ENCODE peak calls at places on chromosomes 3 and 15, in ten cellular contexts. One of them, this sample, is unnamed.

GRCh38 chr3:166223120-166223519 is 385.9 kb upstream of the BCHE start:
- DNase-seq in GM12865: no peak
- DNase-seq in IMR-90: no peak
- DNase-seq in heart left ventricle: no peak
- DNase-seq in GM23338: peak; percentile 4
- DNase-seq in upper lobe of left lung: no peak
- DNase-seq in cardiac muscle cell: no peak
- DNase-seq in upper lobe of right lung: no peak
- DNase-seq in fibroblast of the aortic adventitia: no peak
- DNase-seq in RWPE2: no peak
- DNase-seq in this sample: no peak

GRCh38 chr15:79290642-79291275 is 8.2 kb downstream of the ANKRD34C start:
- DNase-seq in GM12865: no peak
- DNase-seq in IMR-90: no peak
- DNase-seq in heart left ventricle: no peak
- DNase-seq in GM23338: no peak
- DNase-seq in upper lobe of left lung: no peak
- DNase-seq in cardiac muscle cell: no peak
- DNase-seq in upper lobe of right lung: no peak
- DNase-seq in fibroblast of the aortic adventitia: no peak
- DNase-seq in RWPE2: no peak
- DNase-seq in this sample: no peak

GRCh38 chr3:126570103-126570541 is 11.4 kb upstream of the C3orf22 start:
- DNase-seq in GM12865: no peak
- DNase-seq in IMR-90: no peak
- DNase-seq in heart left ventricle: no peak
- DNase-seq in GM23338: peak; percentile 22
- DNase-seq in upper lobe of left lung: no peak
- DNase-seq in cardiac muscle cell: no peak
- DNase-seq in upper lobe of right lung: no peak
- DNase-seq in fibroblast of the aortic adventitia: no peak
- DNase-seq in RWPE2: no peak
- DNase-seq in this sample: no peak

GRCh38 chr3:134846943-134847342 is 51.9 kb downstream of the EPHB1 start:
- DNase-seq in GM12865: no peak
- DNase-seq in IMR-90: peak; percentile 46
- DNase-seq in heart left ventricle: peak; percentile 27
- DNase-seq in GM23338: peak; percentile 8
- DNase-seq in upper lobe of left lung: no peak
- DNase-seq in cardiac muscle cell: peak; percentile 2
- DNase-seq in upper lobe of right lung: no peak
- DNase-seq in fibroblast of the aortic adventitia: peak; percentile 78
- DNase-seq in RWPE2: peak; percentile 81
- DNase-seq in this sample: peak; percentile 96

GRCh38 chr15:80367094-80367493 is 37.1 kb upstream of the ARNT2 start:
- DNase-seq in GM12865: peak; percentile 37
- DNase-seq in IMR-90: peak; percentile 7
- DNase-seq in heart left ventricle: no peak
- DNase-seq in GM23338: peak; percentile 90
- DNase-seq in upper lobe of left lung: no peak
- DNase-seq in cardiac muscle cell: peak; percentile 10
- DNase-seq in upper lobe of right lung: no peak
- DNase-seq in fibroblast of the aortic adventitia: peak; percentile 3
- DNase-seq in RWPE2: no peak
- DNase-seq in this sample: peak; percentile 30

GRCh38 chr3:85846940-85847339 is 888.2 kb downstream of the CADM2 start:
- DNase-seq in GM12865: no peak
- DNase-seq in IMR-90: no peak
- DNase-seq in heart left ventricle: no peak
- DNase-seq in GM23338: no peak
- DNase-seq in upper lobe of left lung: no peak
- DNase-seq in cardiac muscle cell: no peak
- DNase-seq in upper lobe of right lung: no peak
- DNase-seq in fibroblast of the aortic adventitia: no peak
- DNase-seq in RWPE2: no peak
- DNase-seq in this sample: no peak

GRCh38 chr15:40245666-40246065 is 6.8 kb downstream of the PAK6 start:
- DNase-seq in GM12865: no peak
- DNase-seq in IMR-90: no peak
- DNase-seq in heart left ventricle: no peak
- DNase-seq in GM23338: no peak
- DNase-seq in upper lobe of left lung: peak; percentile 13
- DNase-seq in cardiac muscle cell: no peak
- DNase-seq in upper lobe of right lung: peak; percentile 53
- DNase-seq in fibroblast of the aortic adventitia: no peak
- DNase-seq in RWPE2: peak; percentile 73
- DNase-seq in this sample: no peak

GRCh38 chr15:38896652-38897051 is 332.0 kb upstream of the RASGRP1 start:
- DNase-seq in GM12865: no peak
- DNase-seq in IMR-90: no peak
- DNase-seq in heart left ventricle: no peak
- DNase-seq in GM23338: no peak
- DNase-seq in upper lobe of left lung: no peak
- DNase-seq in cardiac muscle cell: no peak
- DNase-seq in upper lobe of right lung: no peak
- DNase-seq in fibroblast of the aortic adventitia: no peak
- DNase-seq in RWPE2: no peak
- DNase-seq in this sample: no peak

GRCh38 chr15:65887565-65887964 is 18.3 kb downstream of the RAB11A start:
- DNase-seq in GM12865: no peak
- DNase-seq in IMR-90: no peak
- DNase-seq in heart left ventricle: no peak
- DNase-seq in GM23338: no peak
- DNase-seq in upper lobe of left lung: no peak
- DNase-seq in cardiac muscle cell: no peak
- DNase-seq in upper lobe of right lung: no peak
- DNase-seq in fibroblast of the aortic adventitia: no peak
- DNase-seq in RWPE2: no peak
- DNase-seq in this sample: no peak

GRCh38 chr3:144364797-144365196 is 393.2 kb downstream of the DIPK2A start:
- DNase-seq in GM12865: no peak
- DNase-seq in IMR-90: no peak
- DNase-seq in heart left ventricle: no peak
- DNase-seq in GM23338: no peak
- DNase-seq in upper lobe of left lung: no peak
- DNase-seq in cardiac muscle cell: no peak
- DNase-seq in upper lobe of right lung: no peak
- DNase-seq in fibroblast of the aortic adventitia: no peak
- DNase-seq in RWPE2: no peak
- DNase-seq in this sample: peak; percentile 49

GRCh38 chr15:47184003-47184404 is 533.3 kb upstream of the SEMA6D start:
- DNase-seq in GM12865: no peak
- DNase-seq in IMR-90: no peak
- DNase-seq in heart left ventricle: no peak
- DNase-seq in GM23338: peak; percentile 74
- DNase-seq in upper lobe of left lung: peak; percentile 21
- DNase-seq in cardiac muscle cell: peak; percentile 67
- DNase-seq in upper lobe of right lung: peak; percentile 64
- DNase-seq in fibroblast of the aortic adventitia: no peak
- DNase-seq in RWPE2: no peak
- DNase-seq in this sample: peak; percentile 63

GRCh38 chr3:149307435-149307783 is 26.0 kb downstream of the TM4SF18 start:
- DNase-seq in GM12865: peak; percentile 6
- DNase-seq in IMR-90: no peak
- DNase-seq in heart left ventricle: no peak
- DNase-seq in GM23338: no peak
- DNase-seq in upper lobe of left lung: no peak
- DNase-seq in cardiac muscle cell: no peak
- DNase-seq in upper lobe of right lung: no peak
- DNase-seq in fibroblast of the aortic adventitia: no peak
- DNase-seq in RWPE2: no peak
- DNase-seq in this sample: no peak

GRCh38 chr3:160001850-160002623 is 13.4 kb downstream of the IL12A start:
- DNase-seq in GM12865: no peak
- DNase-seq in IMR-90: no peak
- DNase-seq in heart left ventricle: no peak
- DNase-seq in GM23338: no peak
- DNase-seq in upper lobe of left lung: no peak
- DNase-seq in cardiac muscle cell: no peak
- DNase-seq in upper lobe of right lung: no peak
- DNase-seq in fibroblast of the aortic adventitia: no peak
- DNase-seq in RWPE2: no peak
- DNase-seq in this sample: no peak

GRCh38 chr15:73051402-73051810 is 857 bp upstream of the NEO1 start:
- DNase-seq in GM12865: no peak
- DNase-seq in IMR-90: no peak
- DNase-seq in heart left ventricle: no peak
- DNase-seq in GM23338: no peak
- DNase-seq in upper lobe of left lung: peak; percentile 60
- DNase-seq in cardiac muscle cell: no peak
- DNase-seq in upper lobe of right lung: peak; percentile 84
- DNase-seq in fibroblast of the aortic adventitia: no peak
- DNase-seq in RWPE2: no peak
- DNase-seq in this sample: no peak

GRCh38 chr3:42502429-42503250 is at the start of gene VIPR1:
- DNase-seq in GM12865: peak; percentile 83
- DNase-seq in IMR-90: no peak
- DNase-seq in heart left ventricle: peak; percentile 65
- DNase-seq in GM23338: peak; percentile 95
- DNase-seq in upper lobe of left lung: peak; percentile 92
- DNase-seq in cardiac muscle cell: peak; percentile 85
- DNase-seq in upper lobe of right lung: peak; percentile 95
- DNase-seq in fibroblast of the aortic adventitia: no peak
- DNase-seq in RWPE2: peak; percentile 84
- DNase-seq in this sample: no peak

DNA sequence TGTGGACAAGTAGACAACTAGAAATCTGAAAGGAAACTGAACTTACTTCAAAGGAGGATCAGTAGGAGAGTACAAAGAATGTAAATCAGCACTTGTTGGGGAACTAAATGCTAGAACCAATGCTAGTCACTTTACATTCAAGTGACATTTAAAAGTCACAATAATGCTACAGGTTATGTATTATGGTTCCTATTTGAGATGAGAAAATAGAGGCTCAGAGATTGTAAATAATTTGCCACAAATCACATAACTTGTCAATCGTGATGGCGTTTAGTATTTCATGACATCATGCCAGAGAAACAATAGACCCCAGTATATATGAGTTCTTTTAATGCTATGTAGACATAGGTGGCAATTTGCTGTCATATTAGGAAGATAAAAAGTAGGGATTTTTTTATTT is 467.8 kb upstream of the CBLB start:
- DNase-seq in GM12865: no peak
- DNase-seq in IMR-90: no peak
- DNase-seq in heart left ventricle: no peak
- DNase-seq in GM23338: no peak
- DNase-seq in upper lobe of left lung: no peak
- DNase-seq in cardiac muscle cell: no peak
- DNase-seq in upper lobe of right lung: no peak
- DNase-seq in fibroblast of the aortic adventitia: no peak
- DNase-seq in RWPE2: no peak
- DNase-seq in this sample: no peak
- H3K4me3 ChIP-seq in GM12865: no peak overlapping the region
- H3K4me3 ChIP-seq in IMR-90: no peak overlapping the region
- H3K4me3 ChIP-seq in heart left ventricle: no peak overlapping the region
- H3K4me3 ChIP-seq in GM23338: no peak overlapping the region
- H3K4me3 ChIP-seq in upper lobe of left lung: no peak overlapping the region
- H3K4me3 ChIP-seq in cardiac muscle cell: no peak overlapping the region
- H3K4me3 ChIP-seq in upper lobe of right lung: no peak overlapping the region
- H3K4me3 ChIP-seq in fibroblast of the aortic adventitia: no peak overlapping the region
- H3K4me3 ChIP-seq in RWPE2: no peak overlapping the region
- H3K4me3 ChIP-seq in this sample: no peak overlapping the region

DNA sequence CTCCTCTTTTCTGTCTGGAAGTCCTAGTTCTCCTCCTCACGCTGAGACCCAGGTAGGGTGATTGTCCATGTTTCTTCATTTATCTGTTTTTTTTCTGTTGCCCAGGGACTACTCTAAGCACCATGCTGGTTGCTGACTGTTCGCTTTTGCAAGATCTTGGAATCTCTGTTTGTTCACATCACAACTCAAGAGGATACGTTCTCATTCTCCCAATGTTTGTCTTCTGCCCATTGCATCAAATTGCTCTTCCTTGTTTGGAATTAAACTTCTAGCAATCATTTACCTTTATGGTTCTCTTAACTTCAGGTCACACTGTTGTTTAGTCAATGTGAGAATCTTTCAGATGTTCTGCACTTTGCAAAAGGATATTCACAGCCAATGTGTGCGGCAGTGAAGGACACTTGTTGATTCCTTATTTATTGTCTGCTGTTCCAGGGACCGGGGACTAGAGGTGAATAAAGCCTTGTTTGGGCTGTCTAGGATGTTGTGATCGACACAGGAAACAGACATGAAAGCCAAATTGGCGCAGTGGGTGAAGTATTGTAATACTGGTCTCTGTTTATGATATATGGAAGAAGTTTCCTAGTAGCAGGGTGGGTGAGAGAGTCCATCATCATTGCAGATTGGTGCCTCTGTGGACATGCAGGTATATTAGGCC is 24.5 kb downstream of the LPP start:
- DNase-seq in GM12865: no peak
- DNase-seq in IMR-90: no peak
- DNase-seq in heart left ventricle: no peak
- DNase-seq in GM23338: no peak
- DNase-seq in upper lobe of left lung: no peak
- DNase-seq in cardiac muscle cell: no peak
- DNase-seq in upper lobe of right lung: no peak
- DNase-seq in fibroblast of the aortic adventitia: no peak
- DNase-seq in RWPE2: no peak
- DNase-seq in this sample: no peak
- H3K4me3 ChIP-seq in GM12865: no peak overlapping the region
- H3K4me3 ChIP-seq in IMR-90: no peak overlapping the region
- H3K4me3 ChIP-seq in heart left ventricle: no peak overlapping the region
- H3K4me3 ChIP-seq in GM23338: no peak overlapping the region
- H3K4me3 ChIP-seq in upper lobe of left lung: no peak overlapping the region
- H3K4me3 ChIP-seq in cardiac muscle cell: no peak overlapping the region
- H3K4me3 ChIP-seq in upper lobe of right lung: no peak overlapping the region
- H3K4me3 ChIP-seq in fibroblast of the aortic adventitia: no peak overlapping the region
- H3K4me3 ChIP-seq in RWPE2: no peak overlapping the region
- H3K4me3 ChIP-seq in this sample: no peak overlapping the region

GRCh38 chr15:63372018-63372705 is 9.5 kb downstream of the CA12 start:
- DNase-seq in GM12865: no peak
- DNase-seq in IMR-90: peak; percentile 98
- DNase-seq in heart left ventricle: no peak
- DNase-seq in GM23338: no peak
- DNase-seq in upper lobe of left lung: peak; percentile 52
- DNase-seq in cardiac muscle cell: no peak
- DNase-seq in upper lobe of right lung: no peak
- DNase-seq in fibroblast of the aortic adventitia: peak; percentile 99
- DNase-seq in RWPE2: peak; percentile 95
- DNase-seq in this sample: peak; percentile 99
- H3K4me3 ChIP-seq in GM12865: no peak overlapping the region
- H3K4me3 ChIP-seq in IMR-90: no peak overlapping the region
- H3K4me3 ChIP-seq in heart left ventricle: no peak overlapping the region
- H3K4me3 ChIP-seq in GM23338: no peak overlapping the region
- H3K4me3 ChIP-seq in upper lobe of left lung: no peak overlapping the region
- H3K4me3 ChIP-seq in cardiac muscle cell: no peak overlapping the region
- H3K4me3 ChIP-seq in upper lobe of right lung: no peak overlapping the region
- H3K4me3 ChIP-seq in fibroblast of the aortic adventitia: peak overlapping the region; percentile 4
- H3K4me3 ChIP-seq in RWPE2: no peak overlapping the region
- H3K4me3 ChIP-seq in this sample: no peak overlapping the region

GRCh38 chr3:121175083-121175482 is 267.1 kb downstream of the STXBP5L start:
- DNase-seq in GM12865: no peak
- DNase-seq in IMR-90: no peak
- DNase-seq in heart left ventricle: no peak
- DNase-seq in GM23338: no peak
- DNase-seq in upper lobe of left lung: no peak
- DNase-seq in cardiac muscle cell: no peak
- DNase-seq in upper lobe of right lung: no peak
- DNase-seq in fibroblast of the aortic adventitia: no peak
- DNase-seq in RWPE2: no peak
- DNase-seq in this sample: no peak
- H3K4me3 ChIP-seq in GM12865: no peak overlapping the region
- H3K4me3 ChIP-seq in IMR-90: no peak overlapping the region
- H3K4me3 ChIP-seq in heart left ventricle: no peak overlapping the region
- H3K4me3 ChIP-seq in GM23338: no peak overlapping the region
- H3K4me3 ChIP-seq in upper lobe of left lung: no peak overlapping the region
- H3K4me3 ChIP-seq in cardiac muscle cell: no peak overlapping the region
- H3K4me3 ChIP-seq in upper lobe of right lung: no peak overlapping the region
- H3K4me3 ChIP-seq in fibroblast of the aortic adventitia: no peak overlapping the region
- H3K4me3 ChIP-seq in RWPE2: no peak overlapping the region
- H3K4me3 ChIP-seq in this sample: no peak overlapping the region

GRCh38 chr15:101188517-101189340 is 63.1 kb downstream of the CHSY1 start:
- DNase-seq in GM12865: peak; percentile 51
- DNase-seq in IMR-90: peak; percentile 91
- DNase-seq in heart left ventricle: peak; percentile 42
- DNase-seq in GM23338: no peak
- DNase-seq in upper lobe of left lung: no peak
- DNase-seq in cardiac muscle cell: no peak
- DNase-seq in upper lobe of right lung: no peak
- DNase-seq in fibroblast of the aortic adventitia: peak; percentile 94
- DNase-seq in RWPE2: no peak
- DNase-seq in this sample: peak; percentile 43
- H3K4me3 ChIP-seq in GM12865: peak overlapping the region; percentile 21
- H3K4me3 ChIP-seq in IMR-90: peak overlapping the region; percentile 38
- H3K4me3 ChIP-seq in heart left ventricle: no peak overlapping the region
- H3K4me3 ChIP-seq in GM23338: no peak overlapping the region
- H3K4me3 ChIP-seq in upper lobe of left lung: no peak overlapping the region
- H3K4me3 ChIP-seq in cardiac muscle cell: no peak overlapping the region
- H3K4me3 ChIP-seq in upper lobe of right lung: peak overlapping the region; percentile 38
- H3K4me3 ChIP-seq in fibroblast of the aortic adventitia: peak overlapping the region; percentile 55
- H3K4me3 ChIP-seq in RWPE2: peak overlapping the region; percentile 20
- H3K4me3 ChIP-seq in this sample: peak overlapping the region; percentile 20

This sample was measured in foreskin fibroblast.